ENCODE peak calls at places on chromosome 21, in ten cellular contexts. N, Y, C, H, E, A, S, D, P and T are unnamed samples.

GRCh38 chr21:42626171-42626570 is 27.2 kb upstream of the PDE9A start:
- DNase-seq in N (no peak), Y (no peak), C (no peak), H (no peak), E (no peak), A (no peak), S (no peak), D (peak; percentile 61), P (no peak), T (no peak)

GRCh38 chr21:44483288-44484237 is 28.3 kb downstream of the LRRC3 start:
- DNase-seq in N (no peak), Y (no peak), C (no peak), H (no peak), E (no peak), A (no peak), S (no peak), D (no peak), P (no peak), T (no peak)

GRCh38 chr21:45308211-45309068 is 20.7 kb upstream of the POFUT2 start:
- DNase-seq in N (no peak), Y (no peak), C (no peak), H (no peak), E (no peak), A (no peak), S (no peak), D (peak; percentile 73), P (no peak), T (no peak)

GRCh38 chr21:16082038-16082816 is 352.4 kb downstream of the USP25 start:
- DNase-seq in N (no peak), Y (no peak), C (no peak), H (peak; percentile 10), E (peak; percentile 13), A (no peak), S (no peak), D (no peak), P (peak; percentile 8), T (no peak)

GRCh38 chr21:46597031-46597430 is 7.9 kb downstream of the S100B start:
- DNase-seq in N (no peak), Y (no peak), C (no peak), H (no peak), E (no peak), A (no peak), S (no peak), D (no peak), P (no peak), T (no peak)

GRCh38 chr21:38869196-38869595 is 63.5 kb downstream of the ETS2 start:
- DNase-seq in N (no peak), Y (no peak), C (no peak), H (no peak), E (no peak), A (no peak), S (no peak), D (no peak), P (no peak), T (no peak)

GRCh38 chr21:29403922-29404538 is 105.3 kb downstream of the BACH1 start:
- DNase-seq in N (no peak), Y (no peak), C (no peak), H (no peak), E (no peak), A (no peak), S (no peak), D (no peak), P (no peak), T (no peak)

GRCh38 chr21:26964379-26964778 is 2.5 kb downstream of the ADAMTS5 start:
- DNase-seq in N (no peak), Y (no peak), C (no peak), H (no peak), E (peak; percentile 40), A (no peak), S (no peak), D (no peak), P (no peak), T (no peak)

GRCh38 chr21:45211661-45212060 is 76.0 kb downstream of the POFUT2 start:
- DNase-seq in N (no peak), Y (no peak), C (no peak), H (no peak), E (no peak), A (no peak), S (no peak), D (no peak), P (no peak), T (no peak)

GRCh38 chr21:45499970-45500575 is 42.2 kb downstream of the SLC19A1 start:
- DNase-seq in N (no peak), Y (no peak), C (no peak), H (no peak), E (no peak), A (no peak), S (no peak), D (peak; percentile 49), P (no peak), T (peak; percentile 50)

GRCh38 chr21:45502600-45502999 is 39.6 kb downstream of the SLC19A1 start:
- DNase-seq in N (no peak), Y (no peak), C (no peak), H (no peak), E (no peak), A (no peak), S (no peak), D (no peak), P (no peak), T (peak; percentile 37)

GRCh38 chr21:34243562-34243961 is 120.2 kb upstream of the KCNE2 start:
- DNase-seq in N (no peak), Y (no peak), C (no peak), H (no peak), E (no peak), A (no peak), S (no peak), D (no peak), P (no peak), T (no peak)

GRCh38 chr21:33402011-33402979 is 918 bp upstream of the IFNGR2 start:
- DNase-seq in N (no peak), Y (peak; percentile 23), C (no peak), H (no peak), E (no peak), A (peak; percentile 9), S (peak; percentile 12), D (peak; percentile 85), P (peak; percentile 17), T (no peak)

GRCh38 chr21:33873116-33873515 is 42.5 kb downstream of the ATP5PO start:
- DNase-seq in N (no peak), Y (no peak), C (no peak), H (no peak), E (no peak), A (no peak), S (no peak), D (no peak), P (no peak), T (no peak)

GRCh38 chr21:38822754-38823374 is 17.1 kb downstream of the ETS2 start:
- DNase-seq in N (no peak), Y (no peak), C (no peak), H (no peak), E (no peak), A (no peak), S (no peak), D (no peak), P (no peak), T (no peak)

GRCh38 chr21:44929799-44930542 is 9.3 kb upstream of the ITGB2 start:
- DNase-seq in N (no peak), Y (no peak), C (no peak), H (no peak), E (no peak), A (no peak), S (no peak), D (no peak), P (no peak), T (no peak)

GRCh38 chr21:44085491-44086321 is 21.5 kb upstream of the PWP2 start:
- DNase-seq in N (peak; percentile 67), Y (no peak), C (no peak), H (no peak), E (no peak), A (no peak), S (no peak), D (peak; percentile 75), P (no peak), T (peak; percentile 57)

GRCh38 chr21:44071359-44072104 is 35.7 kb upstream of the PWP2 start:
- DNase-seq in N (no peak), Y (no peak), C (no peak), H (no peak), E (no peak), A (no peak), S (no peak), D (no peak), P (no peak), T (no peak)

GRCh38 chr21:44418108-44418875 is 37.0 kb upstream of the LRRC3 start:
- DNase-seq in N (no peak), Y (no peak), C (no peak), H (no peak), E (no peak), A (no peak), S (peak; percentile 6), D (peak; percentile 49), P (no peak), T (peak; percentile 62)

GRCh38 chr21:18951291-18952038 is 547.9 kb upstream of the TMPRSS15 start:
- DNase-seq in N (no peak), Y (peak; percentile 1), C (no peak), H (peak; percentile 16), E (no peak), A (no peak), S (no peak), D (no peak), P (peak; percentile 15), T (no peak)

GRCh38 chr21:39046236-39046911 is 136.9 kb downstream of the PSMG1 start:
- DNase-seq in N (no peak), Y (no peak), C (no peak), H (no peak), E (no peak), A (no peak), S (no peak), D (no peak), P (no peak), T (peak; percentile 49)

GRCh38 chr21:32597205-32597604 is 11.9 kb upstream of the TCP10L start:
- DNase-seq in N (no peak), Y (no peak), C (no peak), H (peak; percentile 73), E (peak; percentile 56), A (no peak), S (no peak), D (no peak), P (no peak), T (no peak)

GRCh38 chr21:41821081-41821755 is 54.4 kb upstream of the RIPK4 start:
- DNase-seq in N (no peak), Y (no peak), C (no peak), H (no peak), E (no peak), A (no peak), S (no peak), D (peak; percentile 73), P (no peak), T (peak; percentile 62)

GRCh38 chr21:16402752-16403151 is 673.0 kb downstream of the USP25 start:
- DNase-seq in N (no peak), Y (no peak), C (no peak), H (no peak), E (no peak), A (no peak), S (no peak), D (no peak), P (no peak), T (no peak)

GRCh38 chr21:34510148-34511142 is 1.6 kb downstream of the KCNE1 start:
- DNase-seq in N (no peak), Y (peak; percentile 16), C (no peak), H (no peak), E (peak; percentile 53), A (peak; percentile 18), S (no peak), D (peak; percentile 94), P (peak; percentile 62), T (no peak)

GRCh38 chr21:33975548-33976081 is 60.0 kb upstream of the ATP5PO start:
- DNase-seq in N (no peak), Y (no peak), C (peak; percentile 92), H (peak; percentile 71), E (no peak), A (peak; percentile 64), S (peak; percentile 20), D (no peak), P (no peak), T (no peak)

GRCh38 chr21:35243171-35243570 is 194.1 kb upstream of the RUNX1 start:
- DNase-seq in N (no peak), Y (no peak), C (no peak), H (no peak), E (no peak), A (no peak), S (no peak), D (no peak), P (no peak), T (no peak)

GRCh38 chr21:45856940-45857339 is 124.6 kb upstream of the COL6A1 start:
- DNase-seq in N (no peak), Y (no peak), C (no peak), H (no peak), E (no peak), A (no peak), S (no peak), D (no peak), P (no peak), T (no peak)